ENCODE peak calls at places on chromosomes 11 and 22, in five cellular contexts. One of them, this sample, is unnamed.

GRCh38 chr11:54603898-54604297 is at the start of gene OR4C46:
- DNase-seq in heart left ventricle: no peak
- DNase-seq in esophagus squamous epithelium: no peak
- DNase-seq in ovary: no peak
- DNase-seq in Peyer's patch: no peak
- DNase-seq in this sample: no peak

GRCh38 chr11:16155448-16155847 is 200.9 kb downstream of the SOX6 start:
- DNase-seq in heart left ventricle: no peak
- DNase-seq in esophagus squamous epithelium: no peak
- DNase-seq in ovary: no peak
- DNase-seq in Peyer's patch: no peak
- DNase-seq in this sample: no peak

GRCh38 chr11:95262994-95263764 is 32.2 kb upstream of the SESN3 start:
- DNase-seq in heart left ventricle: no peak
- DNase-seq in esophagus squamous epithelium: no peak
- DNase-seq in ovary: no peak
- DNase-seq in Peyer's patch: no peak
- DNase-seq in this sample: no peak

GRCh38 chr11:125886997-125887372 is 483 bp upstream of the HYLS1 start:
- DNase-seq in heart left ventricle: peak
- DNase-seq in esophagus squamous epithelium: no peak
- DNase-seq in ovary: peak
- DNase-seq in Peyer's patch: peak
- DNase-seq in this sample: peak

GRCh38 chr11:123800041-123800440 is 6.1 kb downstream of the OR6M1 start:
- DNase-seq in heart left ventricle: no peak
- DNase-seq in esophagus squamous epithelium: no peak
- DNase-seq in ovary: no peak
- DNase-seq in Peyer's patch: no peak
- DNase-seq in this sample: no peak

GRCh38 chr11:13535819-13536218 is 40.0 kb upstream of the PTH start:
- DNase-seq in heart left ventricle: no peak
- DNase-seq in esophagus squamous epithelium: no peak
- DNase-seq in ovary: no peak
- DNase-seq in Peyer's patch: no peak
- DNase-seq in this sample: no peak

GRCh38 chr11:43578346-43579170 is 102.0 kb upstream of the HSD17B12 start:
- DNase-seq in heart left ventricle: no peak
- DNase-seq in esophagus squamous epithelium: no peak
- DNase-seq in ovary: no peak
- DNase-seq in Peyer's patch: no peak
- DNase-seq in this sample: no peak

GRCh38 chr11:79263001-79263400 is 177.8 kb downstream of the TENM4 start:
- DNase-seq in heart left ventricle: peak
- DNase-seq in esophagus squamous epithelium: no peak
- DNase-seq in ovary: peak
- DNase-seq in Peyer's patch: no peak
- DNase-seq in this sample: no peak

GRCh38 chr11:132648841-132649240 is 883.5 kb downstream of the OPCML start:
- DNase-seq in heart left ventricle: no peak
- DNase-seq in esophagus squamous epithelium: no peak
- DNase-seq in ovary: no peak
- DNase-seq in Peyer's patch: no peak
- DNase-seq in this sample: no peak

GRCh38 chr11:23976776-23977380 is 520.0 kb upstream of the LUZP2 start:
- DNase-seq in heart left ventricle: no peak
- DNase-seq in esophagus squamous epithelium: no peak
- DNase-seq in ovary: no peak
- DNase-seq in Peyer's patch: no peak
- DNase-seq in this sample: no peak

GRCh38 chr22:29345932-29346331 is 30.4 kb upstream of the RASL10A start:
- DNase-seq in heart left ventricle: no peak
- DNase-seq in esophagus squamous epithelium: no peak
- DNase-seq in ovary: no peak
- DNase-seq in Peyer's patch: no peak
- DNase-seq in this sample: no peak

GRCh38 chr22:22059476-22060002 is 77.0 kb upstream of the TOP3B start:
- DNase-seq in heart left ventricle: no peak
- DNase-seq in esophagus squamous epithelium: no peak
- DNase-seq in ovary: no peak
- DNase-seq in Peyer's patch: no peak
- DNase-seq in this sample: no peak

GRCh38 chr11:107609384-107610218 is 18.7 kb downstream of the ELMOD1 start:
- DNase-seq in heart left ventricle: no peak
- DNase-seq in esophagus squamous epithelium: no peak
- DNase-seq in ovary: no peak
- DNase-seq in Peyer's patch: no peak
- DNase-seq in this sample: no peak

GRCh38 chr11:126438691-126439090 is 83.2 kb downstream of the ST3GAL4 start:
- DNase-seq in heart left ventricle: no peak
- DNase-seq in esophagus squamous epithelium: no peak
- DNase-seq in ovary: no peak
- DNase-seq in Peyer's patch: no peak
- DNase-seq in this sample: no peak

GRCh38 chr11:130177782-130178181 is 18.2 kb downstream of the ST14 start:
- DNase-seq in heart left ventricle: no peak
- DNase-seq in esophagus squamous epithelium: no peak
- DNase-seq in ovary: no peak
- DNase-seq in Peyer's patch: no peak
- DNase-seq in this sample: no peak

GRCh38 chr22:46352691-46353386 is 17.3 kb downstream of the TRMU start:
- DNase-seq in heart left ventricle: peak
- DNase-seq in esophagus squamous epithelium: no peak
- DNase-seq in ovary: no peak
- DNase-seq in Peyer's patch: no peak
- DNase-seq in this sample: no peak

GRCh38 chr22:21044931-21045584 is 688 bp upstream of the LRRC74B start:
- DNase-seq in heart left ventricle: no peak
- DNase-seq in esophagus squamous epithelium: no peak
- DNase-seq in ovary: no peak
- DNase-seq in Peyer's patch: no peak
- DNase-seq in this sample: no peak

GRCh38 chr11:26719289-26719688 is 2.6 kb downstream of the SLC5A12 start:
- DNase-seq in heart left ventricle: no peak
- DNase-seq in esophagus squamous epithelium: no peak
- DNase-seq in ovary: no peak
- DNase-seq in Peyer's patch: no peak
- DNase-seq in this sample: no peak

GRCh38 chr11:3856856-3857553 is 1.5 kb downstream of the STIM1 start:
- DNase-seq in heart left ventricle: no peak
- DNase-seq in esophagus squamous epithelium: no peak
- DNase-seq in ovary: no peak
- DNase-seq in Peyer's patch: no peak
- DNase-seq in this sample: no peak

GRCh38 chr11:119479685-119480275 is 56.8 kb upstream of the THY1 start:
- DNase-seq in heart left ventricle: no peak
- DNase-seq in esophagus squamous epithelium: no peak
- DNase-seq in ovary: no peak
- DNase-seq in Peyer's patch: peak
- DNase-seq in this sample: peak

GRCh38 chr11:71138737-71139425 is 113.5 kb downstream of the SHANK2 start:
- DNase-seq in heart left ventricle: no peak
- DNase-seq in esophagus squamous epithelium: no peak
- DNase-seq in ovary: no peak
- DNase-seq in Peyer's patch: no peak
- DNase-seq in this sample: no peak

GRCh38 chr11:103773059-103773458 is 263.4 kb upstream of the DDI1 start:
- DNase-seq in heart left ventricle: no peak
- DNase-seq in esophagus squamous epithelium: no peak
- DNase-seq in ovary: no peak
- DNase-seq in Peyer's patch: no peak
- DNase-seq in this sample: no peak

GRCh38 chr22:32473388-32473952 is 1.1 kb upstream of the FBXO7 start:
- DNase-seq in heart left ventricle: no peak
- DNase-seq in esophagus squamous epithelium: no peak
- DNase-seq in ovary: peak
- DNase-seq in Peyer's patch: peak
- DNase-seq in this sample: no peak

GRCh38 chr11:95512682-95513081 is 276.9 kb downstream of the FAM76B start:
- DNase-seq in heart left ventricle: peak
- DNase-seq in esophagus squamous epithelium: no peak
- DNase-seq in ovary: peak
- DNase-seq in Peyer's patch: peak
- DNase-seq in this sample: peak

GRCh38 chr22:26476705-26477340 is 6.8 kb downstream of the HPS4 start:
- DNase-seq in heart left ventricle: no peak
- DNase-seq in esophagus squamous epithelium: no peak
- DNase-seq in ovary: no peak
- DNase-seq in Peyer's patch: no peak
- DNase-seq in this sample: no peak

GRCh38 chr11:78465169-78465942 is 47.7 kb upstream of the GAB2 start:
- DNase-seq in heart left ventricle: no peak
- DNase-seq in esophagus squamous epithelium: no peak
- DNase-seq in ovary: no peak
- DNase-seq in Peyer's patch: peak
- DNase-seq in this sample: no peak

GRCh38 chr11:121890377-121890776 is 225.6 kb downstream of the BLID start:
- DNase-seq in heart left ventricle: no peak
- DNase-seq in esophagus squamous epithelium: no peak
- DNase-seq in ovary: no peak
- DNase-seq in Peyer's patch: no peak
- DNase-seq in this sample: no peak

GRCh38 chr22:25172153-25172552 is 27.5 kb upstream of the CRYBB3 start:
- DNase-seq in heart left ventricle: no peak
- DNase-seq in esophagus squamous epithelium: no peak
- DNase-seq in ovary: no peak
- DNase-seq in Peyer's patch: no peak
- DNase-seq in this sample: no peak

GRCh38 chr11:118161786-118162185 is 9.2 kb upstream of the SCN4B start:
- DNase-seq in heart left ventricle: no peak
- DNase-seq in esophagus squamous epithelium: no peak
- DNase-seq in ovary: no peak
- DNase-seq in Peyer's patch: no peak
- DNase-seq in this sample: no peak

GRCh38 chr11:70367071-70367470 is 31.3 kb upstream of the CTTN start:
- DNase-seq in heart left ventricle: no peak
- DNase-seq in esophagus squamous epithelium: no peak
- DNase-seq in ovary: no peak
- DNase-seq in Peyer's patch: no peak
- DNase-seq in this sample: peak

GRCh38 chr11:111938687-111939160 is 1.6 kb downstream of the DIXDC1 start:
- DNase-seq in heart left ventricle: no peak
- DNase-seq in esophagus squamous epithelium: no peak
- DNase-seq in ovary: no peak
- DNase-seq in Peyer's patch: no peak
- DNase-seq in this sample: no peak

GRCh38 chr22:41976070-41976901 is 7.0 kb downstream of the SEPTIN3 start:
- DNase-seq in heart left ventricle: no peak
- DNase-seq in esophagus squamous epithelium: no peak
- DNase-seq in ovary: no peak
- DNase-seq in Peyer's patch: peak
- DNase-seq in this sample: no peak

GRCh38 chr11:45560153-45560934 is 105.1 kb downstream of the CHST1 start:
- DNase-seq in heart left ventricle: peak
- DNase-seq in esophagus squamous epithelium: no peak
- DNase-seq in ovary: no peak
- DNase-seq in Peyer's patch: no peak
- DNase-seq in this sample: no peak

GRCh38 chr22:42388130-42388797 is 43.9 kb downstream of the NFAM1 start:
- DNase-seq in heart left ventricle: no peak
- DNase-seq in esophagus squamous epithelium: no peak
- DNase-seq in ovary: no peak
- DNase-seq in Peyer's patch: no peak
- DNase-seq in this sample: no peak

GRCh38 chr11:85815186-85815911 is 4.4 kb upstream of the SYTL2 start:
- DNase-seq in heart left ventricle: no peak
- DNase-seq in esophagus squamous epithelium: no peak
- DNase-seq in ovary: no peak
- DNase-seq in Peyer's patch: no peak
- DNase-seq in this sample: no peak

GRCh38 chr11:122091850-122092249 is 24.2 kb downstream of the BLID start:
- DNase-seq in heart left ventricle: no peak
- DNase-seq in esophagus squamous epithelium: no peak
- DNase-seq in ovary: no peak
- DNase-seq in Peyer's patch: no peak
- DNase-seq in this sample: no peak

GRCh38 chr11:64536396-64536935 is 54.6 kb upstream of the SLC22A12 start:
- DNase-seq in heart left ventricle: no peak
- DNase-seq in esophagus squamous epithelium: no peak
- DNase-seq in ovary: no peak
- DNase-seq in Peyer's patch: peak
- DNase-seq in this sample: no peak

GRCh38 chr11:117037952-117038350 is 60.3 kb downstream of the SIK3 start:
- DNase-seq in heart left ventricle: no peak
- DNase-seq in esophagus squamous epithelium: no peak
- DNase-seq in ovary: no peak
- DNase-seq in Peyer's patch: no peak
- DNase-seq in this sample: no peak

GRCh38 chr22:43389227-43389836 is 22.5 kb upstream of the MPPED1 start:
- DNase-seq in heart left ventricle: no peak
- DNase-seq in esophagus squamous epithelium: no peak
- DNase-seq in ovary: no peak
- DNase-seq in Peyer's patch: no peak
- DNase-seq in this sample: no peak
- TF ChIP-seq POLR2A in heart left ventricle: no peak
- TF ChIP-seq POLR2A in esophagus squamous epithelium: no peak
- TF ChIP-seq POLR2A in ovary: no peak
- TF ChIP-seq POLR2A in Peyer's patch: no peak
- TF ChIP-seq POLR2A in this sample: no peak

GRCh38 chr11:134126197-134126822 is 57.4 kb downstream of the JAM3 start:
- DNase-seq in heart left ventricle: no peak
- DNase-seq in esophagus squamous epithelium: no peak
- DNase-seq in ovary: no peak
- DNase-seq in Peyer's patch: no peak
- DNase-seq in this sample: no peak
- TF ChIP-seq POLR2A in heart left ventricle: no peak
- TF ChIP-seq POLR2A in esophagus squamous epithelium: no peak
- TF ChIP-seq POLR2A in ovary: no peak
- TF ChIP-seq POLR2A in Peyer's patch: no peak
- TF ChIP-seq POLR2A in this sample: no peak

DNA sequence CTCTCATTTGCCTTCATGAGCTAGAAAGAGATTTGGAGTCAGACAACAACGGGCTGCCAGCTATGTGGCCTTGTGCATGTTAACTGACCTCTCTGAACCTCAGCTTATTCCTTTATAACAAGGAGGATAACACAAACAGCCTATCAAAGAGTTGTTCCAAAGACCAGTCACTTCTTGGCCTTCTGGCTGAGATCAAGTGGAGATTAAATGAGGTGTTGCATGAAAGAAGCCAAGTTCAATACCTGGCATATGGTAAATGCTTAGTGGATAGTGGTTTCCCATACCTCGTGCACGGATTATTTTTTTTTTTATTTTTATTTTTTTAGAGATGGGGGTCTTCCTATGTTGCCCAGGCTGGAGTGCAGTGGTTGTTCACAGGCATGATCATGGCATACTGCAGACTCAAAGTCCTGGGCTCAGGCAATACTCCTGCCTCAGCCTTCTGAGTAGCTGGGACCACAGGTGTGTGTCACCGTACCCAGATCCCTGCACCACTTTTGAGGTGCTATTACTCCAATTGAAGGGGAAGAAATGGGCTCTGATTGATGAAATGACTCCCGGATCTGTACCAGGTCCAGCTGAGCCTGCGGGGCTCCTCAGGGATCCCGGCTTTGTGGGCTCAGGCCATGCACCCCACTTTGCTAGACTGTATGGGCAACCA is 4.9 kb downstream of the LGALS1 start:
- DNase-seq in heart left ventricle: no peak
- DNase-seq in esophagus squamous epithelium: no peak
- DNase-seq in ovary: no peak
- DNase-seq in Peyer's patch: no peak
- DNase-seq in this sample: no peak
- TF ChIP-seq POLR2A in heart left ventricle: no peak
- TF ChIP-seq POLR2A in esophagus squamous epithelium: no peak
- TF ChIP-seq POLR2A in ovary: no peak
- TF ChIP-seq POLR2A in Peyer's patch: no peak
- TF ChIP-seq POLR2A in this sample: no peak

GRCh38 chr11:75311858-75312288 is 39.6 kb downstream of the ARRB1 start:
- DNase-seq in heart left ventricle: peak
- DNase-seq in esophagus squamous epithelium: no peak
- DNase-seq in ovary: peak
- DNase-seq in Peyer's patch: peak
- DNase-seq in this sample: peak
- TF ChIP-seq POLR2A in heart left ventricle: peak
- TF ChIP-seq POLR2A in esophagus squamous epithelium: no peak
- TF ChIP-seq POLR2A in ovary: peak
- TF ChIP-seq POLR2A in Peyer's patch: no peak
- TF ChIP-seq POLR2A in this sample: no peak